ENCODE peak calls at places on chromosomes 2 and 18, in eight cellular contexts. C is IMR-90, G is GM12865, X is AG04449, Q is left lung, L is heart left ventricle, M is lower lobe of right lung, N is spleen. B is an unnamed sample.

GRCh38 chr2:108907822-108908716 is 81.0 kb downstream of the EDAR start:
- DNase-seq in L (no peak), X (no peak), N (peak; percentile 66), Q (no peak), G (no peak), C (no peak), M (no peak), B (no peak)

GRCh38 chr2:237980751-237981150 is 13.9 kb downstream of the UBE2F start:
- DNase-seq in N (no peak), L (no peak), M (no peak), X (no peak), G (no peak), Q (no peak), C (no peak), B (no peak)

GRCh38 chr2:152762202-152762601 is 43.8 kb downstream of the ARL6IP6 start:
- DNase-seq in N (no peak), X (peak; percentile 38), C (peak; percentile 96), L (no peak), M (no peak), G (no peak), Q (no peak), B (no peak)

GRCh38 chr2:169446452-169446851 is 32.8 kb upstream of the BBS5 start:
- DNase-seq in N (no peak), G (no peak), C (no peak), L (no peak), Q (no peak), X (no peak), M (no peak), B (no peak)

GRCh38 chr18:13463526-13463925 is 245.0 kb downstream of the LDLRAD4 start:
- DNase-seq in L (no peak), N (no peak), G (no peak), X (no peak), Q (no peak), M (no peak), C (no peak), B (no peak)

GRCh38 chr2:221750317-221750716 is 178.2 kb upstream of the EPHA4 start:
- DNase-seq in M (no peak), G (no peak), X (no peak), Q (no peak), C (peak; percentile 3), L (no peak), N (no peak), B (no peak)

GRCh38 chr2:122805346-122805745 is 1049.9 kb downstream of the TSN start:
- DNase-seq in X (no peak), N (no peak), M (no peak), Q (no peak), C (no peak), G (no peak), L (no peak), B (no peak)

GRCh38 chr2:118032169-118033013 is 18.5 kb upstream of the CCDC93 start:
- DNase-seq in N (no peak), M (no peak), X (no peak), C (peak; percentile 34), G (peak; percentile 50), L (no peak), Q (no peak), B (no peak)

GRCh38 chr2:207229161-207229560 is 63.4 kb upstream of the KLF7 start:
- DNase-seq in X (no peak), G (no peak), N (no peak), Q (no peak), M (no peak), L (no peak), C (no peak), B (no peak)

GRCh38 chr2:74281576-74281975 is 61.6 kb downstream of the SLC4A5 start:
- DNase-seq in X (no peak), M (no peak), N (no peak), G (no peak), C (no peak), L (no peak), Q (no peak), B (no peak)

GRCh38 chr2:58920001-58920400 is 678.9 kb upstream of the FANCL start:
- DNase-seq in G (no peak), N (no peak), X (no peak), M (no peak), Q (no peak), C (peak; percentile 68), L (no peak), B (no peak)

GRCh38 chr18:8732442-8733360 is 27.3 kb downstream of the MTCL1 start:
- DNase-seq in L (no peak), Q (no peak), C (no peak), X (no peak), G (no peak), M (no peak), N (no peak), B (no peak)

GRCh38 chr2:217617496-217618085 is 385.2 kb downstream of the TNS1 start:
- DNase-seq in Q (no peak), L (no peak), C (peak; percentile 18), M (no peak), X (no peak), N (no peak), G (no peak), B (no peak)

GRCh38 chr2:109437325-109438090 is 176.3 kb downstream of the SEPTIN10 start:
- DNase-seq in N (no peak), M (peak; percentile 41), Q (no peak), X (no peak), G (no peak), C (no peak), L (peak; percentile 29), B (no peak)

GRCh38 chr2:104733544-104733943 is 120.4 kb upstream of the POU3F3 start:
- DNase-seq in G (peak; percentile 58), M (no peak), C (no peak), Q (no peak), N (no peak), X (no peak), L (no peak), B (no peak)

GRCh38 chr2:30336978-30337841 is 105.9 kb downstream of the LBH start:
- DNase-seq in X (no peak), M (no peak), N (peak; percentile 88), C (peak; percentile 36), Q (no peak), G (peak; percentile 96), L (no peak), B (peak; percentile 86)

GRCh38 chr18:35775887-35776286 is 194.3 kb downstream of the GALNT1 start:
- DNase-seq in G (peak; percentile 14), C (peak; percentile 9), M (no peak), X (no peak), N (no peak), L (no peak), Q (no peak), B (no peak)

GRCh38 chr2:73035899-73036778 is 35.4 kb downstream of the SFXN5 start:
- DNase-seq in M (no peak), N (no peak), C (no peak), G (no peak), L (no peak), Q (no peak), X (no peak), B (no peak)
- TF ChIP-seq CTCF in M (no peak), N (no peak), C (no peak), G (no peak), L (no peak), Q (no peak), X (no peak), B (peak; percentile 30)

DNA sequence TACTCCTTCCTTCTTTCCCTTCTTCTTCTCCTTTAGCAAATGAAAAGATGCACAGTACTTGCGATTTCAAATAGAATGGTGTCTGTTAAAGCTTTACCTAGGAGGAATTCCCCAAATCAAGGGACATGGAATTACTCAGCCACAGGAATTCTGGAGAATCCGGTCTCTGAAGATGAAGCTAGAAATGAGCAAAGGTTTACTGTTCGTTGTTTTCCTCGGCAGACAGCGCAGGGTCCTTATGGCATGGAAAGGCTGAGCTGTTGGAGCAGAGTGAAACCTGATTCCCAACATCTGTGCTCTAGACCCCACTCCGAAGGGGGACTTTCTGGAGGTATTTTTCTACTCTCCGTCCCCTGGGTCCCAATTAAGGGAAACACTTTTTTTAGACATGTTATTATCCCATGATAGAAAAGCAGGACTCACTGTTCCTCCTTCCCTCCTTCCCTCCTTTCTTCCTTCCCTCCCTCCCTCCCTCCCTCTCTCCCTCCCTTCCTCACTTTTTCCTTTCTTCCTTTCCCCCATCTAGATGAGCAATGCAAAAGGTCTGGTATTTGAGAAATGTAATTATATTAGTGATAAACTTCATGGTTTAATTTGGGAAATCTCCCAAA is 47.1 kb downstream of the CDCA7 start:
- DNase-seq in G (no peak), L (no peak), X (no peak), Q (no peak), M (no peak), N (no peak), C (peak; percentile 8), B (no peak)
- H3K4me3 ChIP-seq in G (no peak overlapping the region), L (peak overlapping the region; percentile 31), X (peak overlapping the region; percentile 47), Q (no peak overlapping the region), M (no peak overlapping the region), N (no peak overlapping the region), C (peak overlapping the region; percentile 1), B (no peak overlapping the region)

GRCh38 chr2:149063177-149063576 is 24.7 kb downstream of the LYPD6B start:
- DNase-seq in L (no peak), G (no peak), C (no peak), N (no peak), X (no peak), M (no peak), Q (no peak), B (no peak)

GRCh38 chr2:149062531-149062930 is 24.0 kb downstream of the LYPD6B start:
- DNase-seq in G (no peak), M (no peak), Q (no peak), C (no peak), X (no peak), N (no peak), L (no peak), B (no peak)

GRCh38 chr2:149058936-149059335 is 20.4 kb downstream of the LYPD6B start:
- DNase-seq in N (no peak), L (no peak), M (no peak), G (no peak), X (no peak), Q (no peak), C (no peak), B (no peak)

GRCh38 chr2:149059822-149060221 is 21.3 kb downstream of the LYPD6B start:
- DNase-seq in M (no peak), Q (no peak), N (no peak), G (no peak), X (no peak), L (no peak), C (no peak), B (no peak)

GRCh38 chr2:149061119-149061518 is 22.6 kb downstream of the LYPD6B start:
- DNase-seq in Q (no peak), X (no peak), M (no peak), N (no peak), G (no peak), C (no peak), L (no peak), B (no peak)
- TF ChIP-seq CTCF in Q (no peak), X (no peak), M (no peak), N (no peak), G (no peak), C (no peak), L (no peak), B (no peak)

GRCh38 chr2:1550658-1551316 is 137.5 kb downstream of the TPO start:
- DNase-seq in M (peak; percentile 71), C (peak; percentile 22), X (no peak), L (peak; percentile 80), Q (peak; percentile 91), N (peak; percentile 89), G (peak; percentile 38), B (peak; percentile 36)
- H3K4me3 ChIP-seq in M (no peak overlapping the region), C (no peak overlapping the region), X (no peak overlapping the region), L (no peak overlapping the region), Q (no peak overlapping the region), N (no peak overlapping the region), G (no peak overlapping the region), B (no peak overlapping the region)

GRCh38 chr2:20106746-20107145 is 55.3 kb upstream of the LAPTM4A start:
- DNase-seq in N (no peak), L (peak; percentile 83), G (no peak), C (no peak), X (no peak), Q (peak; percentile 86), M (peak; percentile 68), B (no peak)
- TF ChIP-seq CTCF in N (peak; percentile 8), L (peak; percentile 57), G (no peak), C (peak; percentile 45), X (peak; percentile 47), Q (peak; percentile 22), M (peak; percentile 49), B (no peak)

B was measured in GM06990.